ENCODE peak calls at places on chromosomes 2 and 18, in ten cellular contexts. J is GM12892; A is GM04504; Z is fibroblast of lung; S is dorsolateral prefrontal cortex; L is body of pancreas; R is substantia nigra; B is islet precursor cell; V is T-cell; X is stimulated activated CD4-positive, alpha-beta T cell treated with anti-CD3 and anti-CD28 coated beads, Interleukin-12 subunit alpha, Interleukin-12 subunit beta, amount 100 ng/mL, for 4 hours. E is an unnamed sample.

GRCh38 chr2:178807227-178808008 is at the start of gene TTN:
- DNase-seq in X (no peak), R (no peak), B (no peak), L (no peak), Z (no peak), V (no peak), S (no peak), A (no peak), J (no peak), E (no peak)

GRCh38 chr18:76805221-76805620 is 17.1 kb upstream of the ZNF236 start:
- DNase-seq in X (no peak), J (no peak), S (no peak), R (no peak), B (peak), A (no peak), L (no peak), V (no peak), Z (peak), E (no peak)

GRCh38 chr2:19367346-19367745 is 8.9 kb upstream of the OSR1 start:
- DNase-seq in X (no peak), B (no peak), A (no peak), J (no peak), R (no peak), V (no peak), L (no peak), Z (no peak), S (no peak), E (no peak)

GRCh38 chr2:29080886-29081743 is 6.8 kb upstream of the PCARE start:
- DNase-seq in A (no peak), V (no peak), Z (no peak), L (no peak), B (peak), X (no peak), S (no peak), J (no peak), R (no peak), E (no peak)

GRCh38 chr2:26970928-26971627 is 641 bp downstream of the MAPRE3 start:
- DNase-seq in A (no peak), J (no peak), V (no peak), X (no peak), R (peak), Z (peak), B (peak), S (no peak), L (no peak), E (no peak)

GRCh38 chr2:20182241-20182931 is 42.5 kb downstream of the SDC1 start:
- DNase-seq in X (no peak), A (no peak), B (no peak), L (peak), R (no peak), S (no peak), Z (peak), V (no peak), J (no peak), E (peak)

GRCh38 chr2:100783986-100784385 is 36.0 kb upstream of the NPAS2 start:
- DNase-seq in R (no peak), V (no peak), S (no peak), L (no peak), Z (peak), X (no peak), A (no peak), B (peak), J (no peak), E (no peak)

GRCh38 chr2:118969025-118969733 is 27.2 kb downstream of the MARCO start:
- DNase-seq in Z (no peak), A (no peak), X (no peak), R (no peak), V (no peak), J (no peak), S (no peak), L (no peak), B (peak), E (no peak)

GRCh38 chr2:45712538-45712937 is 61.1 kb downstream of the PRKCE start:
- DNase-seq in S (no peak), X (no peak), V (no peak), R (no peak), L (no peak), A (no peak), J (no peak), B (no peak), Z (no peak), E (no peak)

GRCh38 chr2:24919977-24920812 is at the start of gene ADCY3:
- DNase-seq in Z (peak), B (no peak), V (peak), L (peak), A (no peak), J (peak), X (peak), R (peak), S (no peak), E (no peak)

GRCh38 chr2:101007415-101008345 is 5.6 kb downstream of the RPL31 start:
- DNase-seq in L (no peak), B (no peak), J (no peak), V (no peak), Z (no peak), R (no peak), A (no peak), X (no peak), S (no peak), E (no peak)

GRCh38 chr18:30248061-30248460 is 794.5 kb downstream of the DSC3 start:
- DNase-seq in V (no peak), A (no peak), L (no peak), X (no peak), J (no peak), R (no peak), B (no peak), S (no peak), Z (peak), E (no peak)

GRCh38 chr2:174117951-174118930 is 130.1 kb downstream of the OLA1 start:
- DNase-seq in J (no peak), Z (peak), A (peak), R (no peak), L (no peak), S (no peak), V (no peak), B (no peak), X (no peak), E (no peak)

GRCh38 chr2:23042176-23042909 is 342.6 kb upstream of the KLHL29 start:
- DNase-seq in L (peak), X (no peak), S (no peak), A (no peak), Z (no peak), J (no peak), R (no peak), B (no peak), V (no peak), E (no peak)

GRCh38 chr2:37782721-37783438 is 111.4 kb upstream of the CDC42EP3 start:
- DNase-seq in B (no peak), V (no peak), L (no peak), X (no peak), R (no peak), A (no peak), Z (peak), J (no peak), S (no peak), E (no peak)

GRCh38 chr2:113182471-113183260 is 8.9 kb downstream of the PSD4 start:
- DNase-seq in A (no peak), X (no peak), S (no peak), L (no peak), J (no peak), V (no peak), Z (no peak), B (no peak), R (no peak), E (no peak)

GRCh38 chr18:5431836-5432575 is 111.8 kb downstream of the EPB41L3 start:
- DNase-seq in R (no peak), V (no peak), X (no peak), B (no peak), S (no peak), Z (no peak), L (no peak), A (no peak), J (no peak), E (no peak)

GRCh38 chr2:167924556-167924955 is 322.8 kb downstream of the STK39 start:
- DNase-seq in L (no peak), J (no peak), V (no peak), X (no peak), Z (no peak), S (no peak), R (no peak), A (no peak), B (peak), E (no peak)

GRCh38 chr2:71598526-71598925 is 145.2 kb downstream of the DYSF start:
- DNase-seq in S (no peak), B (no peak), A (no peak), R (no peak), L (no peak), Z (no peak), J (no peak), X (no peak), V (no peak), E (no peak)

GRCh38 chr2:129876576-129876975 is 102.9 kb upstream of the RAB6C start:
- DNase-seq in S (no peak), R (no peak), B (peak), X (no peak), V (no peak), A (no peak), J (no peak), Z (no peak), L (no peak), E (no peak)

GRCh38 chr2:196500686-196501431 is 138.7 kb upstream of the CCDC150 start:
- DNase-seq in Z (peak), L (no peak), X (no peak), V (no peak), B (peak), R (no peak), S (no peak), A (peak), J (no peak), E (no peak)

GRCh38 chr2:207226671-207227061 is 60.9 kb upstream of the KLF7 start:
- DNase-seq in Z (no peak), S (no peak), A (no peak), X (no peak), V (no peak), R (no peak), L (no peak), B (no peak), J (no peak), E (no peak)

GRCh38 chr2:100936070-100936741 is 65.9 kb upstream of the RPL31 start:
- DNase-seq in S (no peak), X (no peak), J (no peak), A (no peak), V (no peak), L (no peak), Z (no peak), R (no peak), B (peak), E (peak)

GRCh38 chr2:202249864-202250263 is 11.5 kb upstream of the SUMO1 start:
- DNase-seq in L (no peak), S (no peak), X (no peak), R (no peak), Z (peak), J (no peak), V (no peak), A (no peak), B (peak), E (no peak)

GRCh38 chr2:223416826-223417610 is 185.1 kb downstream of the SCG2 start:
- DNase-seq in S (no peak), X (no peak), Z (peak), A (peak), L (no peak), V (no peak), J (no peak), R (no peak), B (no peak), E (no peak)

GRCh38 chr2:83112863-83113262 is 1346.2 kb downstream of the SUCLG1 start:
- DNase-seq in A (no peak), B (no peak), X (no peak), Z (peak), V (no peak), S (no peak), J (no peak), R (no peak), L (no peak), E (no peak)

GRCh38 chr18:7726522-7726921 is 159.4 kb downstream of the PTPRM start:
- DNase-seq in V (no peak), R (no peak), X (no peak), S (no peak), B (no peak), Z (no peak), L (no peak), A (no peak), J (no peak), E (no peak)

GRCh38 chr18:58862851-58863538 is 1.7 kb upstream of the ZNF532 start:
- DNase-seq in L (no peak), A (no peak), J (peak), Z (peak), V (no peak), X (peak), R (peak), S (peak), B (no peak), E (peak)

GRCh38 chr2:227153766-227154486 is 10.1 kb downstream of the COL4A4 start:
- DNase-seq in V (no peak), B (no peak), S (no peak), J (no peak), L (peak), R (no peak), X (no peak), Z (no peak), A (no peak), E (no peak)

GRCh38 chr2:127874378-127875271 is 11.1 kb downstream of the AMMECR1L start:
- DNase-seq in Z (no peak), J (no peak), S (no peak), R (no peak), A (no peak), L (no peak), X (no peak), B (no peak), V (no peak), E (no peak)

GRCh38 chr18:13273800-13274199 is 55.2 kb downstream of the LDLRAD4 start:
- DNase-seq in B (peak), J (no peak), L (no peak), Z (no peak), V (peak), S (no peak), X (no peak), A (no peak), R (no peak), E (peak)

GRCh38 chr2:240713071-240713927 is 21.6 kb downstream of the AQP12A start:
- DNase-seq in V (no peak), A (no peak), J (no peak), X (no peak), R (no peak), L (no peak), Z (no peak), S (no peak), B (no peak), E (no peak)

GRCh38 chr2:226794077-226794670 is 5.4 kb downstream of the IRS1 start:
- DNase-seq in R (no peak), J (no peak), V (no peak), S (no peak), X (no peak), L (no peak), B (no peak), Z (peak), A (no peak), E (no peak)

GRCh38 chr18:8616026-8616401 is 6.8 kb downstream of the RAB12 start:
- DNase-seq in X (no peak), B (no peak), V (no peak), S (no peak), J (no peak), A (no peak), Z (peak), L (no peak), R (no peak), E (no peak)